ENCODE peak calls at places on chromosomes 16 and 17, in nine cellular contexts. J is BJ; Z is posterior cingulate gyrus; Q is stimulated activated CD8-positive, alpha-beta memory T cell treated with anti-CD3 and anti-CD28 coated beads, Interleukin-4, amount 100 ng/mL, for 1 hour; W is NCI-H1105; T is stimulated activated naive CD8-positive, alpha-beta T cell treated with anti-CD3 and anti-CD28 coated beads, Interleukin-15, Interleukin-2, amounts not matched to agents 100 U/mL and 50 U/mL, for 24 hours; N is omental fat pad; V is T-helper 1 cell; K is brain microvascular endothelial cell. E is an unnamed sample.

GRCh38 chr17:78173025-78173715 is 4.8 kb downstream of the SYNGR2 start:
- DNase-seq in J (no peak), Z (no peak), Q (no peak), W (no peak), T (no peak), N (no peak), V (no peak), K (no peak), E (no peak)

GRCh38 chr16:53142823-53143568 is 88.2 kb downstream of the CHD9 start:
- DNase-seq in J (no peak), Z (no peak), Q (no peak), W (no peak), T (no peak), N (no peak), V (no peak), K (no peak), E (no peak)

GRCh38 chr17:7234100-7235012 is at the start of gene DVL2:
- DNase-seq in J (peak), Z (peak), Q (peak), W (peak), T (peak), N (peak), V (peak), K (peak), E (peak)

GRCh38 chr16:86480444-86480843 is 29.9 kb upstream of the FOXF1 start:
- DNase-seq in J (no peak), Z (no peak), Q (no peak), W (no peak), T (no peak), N (no peak), V (no peak), K (no peak), E (no peak)

GRCh38 chr16:85200471-85201278 is 88.4 kb upstream of the CIBAR2 start:
- DNase-seq in J (no peak), Z (no peak), Q (no peak), W (no peak), T (no peak), N (no peak), V (no peak), K (no peak), E (no peak)

GRCh38 chr17:5077781-5078105 is 524 bp upstream of the ZFP3 start:
- DNase-seq in J (no peak), Z (no peak), Q (no peak), W (no peak), T (no peak), N (no peak), V (no peak), K (no peak), E (no peak)

GRCh38 chr16:74275031-74275636 is 21.5 kb upstream of the PSMD7 start:
- DNase-seq in J (no peak), Z (no peak), Q (no peak), W (no peak), T (no peak), N (no peak), V (no peak), K (no peak), E (peak)

GRCh38 chr16:81384006-81384405 is 60.6 kb upstream of the CMIP start:
- DNase-seq in J (no peak), Z (no peak), Q (no peak), W (no peak), T (no peak), N (no peak), V (no peak), K (no peak), E (no peak)

GRCh38 chr16:66426112-66427035 is 721 bp upstream of the BEAN1 start:
- DNase-seq in J (no peak), Z (no peak), Q (no peak), W (no peak), T (no peak), N (no peak), V (no peak), K (no peak), E (no peak)

GRCh38 chr16:48011888-48012658 is 143.7 kb downstream of the ABCC12 start:
- DNase-seq in J (no peak), Z (no peak), Q (no peak), W (no peak), T (no peak), N (no peak), V (no peak), K (no peak), E (peak)

GRCh38 chr17:42285346-42286050 is 2.8 kb upstream of the STAT5A start:
- DNase-seq in J (no peak), Z (no peak), Q (no peak), W (no peak), T (no peak), N (no peak), V (no peak), K (no peak), E (no peak)

GRCh38 chr16:55663770-55664677 is 8.2 kb downstream of the SLC6A2 start:
- DNase-seq in J (peak), Z (no peak), Q (no peak), W (no peak), T (no peak), N (no peak), V (no peak), K (no peak), E (no peak)

GRCh38 chr16:57367111-57367752 is 5.1 kb upstream of the CX3CL1 start:
- DNase-seq in J (no peak), Z (no peak), Q (no peak), W (no peak), T (no peak), N (no peak), V (no peak), K (no peak), E (no peak)

GRCh38 chr17:73261952-73262675 is 434 bp upstream of the CPSF4L start:
- DNase-seq in J (no peak), Z (peak), Q (no peak), W (no peak), T (no peak), N (no peak), V (no peak), K (no peak), E (no peak)

GRCh38 chr17:41002814-41003213 is 3.1 kb upstream of the KRTAP3-2 start:
- DNase-seq in J (no peak), Z (no peak), Q (no peak), W (no peak), T (no peak), N (no peak), V (no peak), K (no peak), E (peak)

GRCh38 chr17:18184143-18185007 is 747 bp downstream of the ALKBH5 start:
- DNase-seq in J (no peak), Z (peak), Q (peak), W (peak), T (peak), N (peak), V (peak), K (no peak), E (peak)

GRCh38 chr17:35947156-35947585 is 3.7 kb upstream of the LYZL6 start:
- DNase-seq in J (no peak), Z (no peak), Q (peak), W (peak), T (peak), N (no peak), V (peak), K (peak), E (peak)

GRCh38 chr16:56262148-56262878 is 71.0 kb downstream of the GNAO1 start:
- DNase-seq in J (no peak), Z (no peak), Q (peak), W (no peak), T (no peak), N (no peak), V (peak), K (no peak), E (no peak)

GRCh38 chr17:65049085-65049756 is 7.3 kb downstream of the GNA13 start:
- DNase-seq in J (no peak), Z (no peak), Q (no peak), W (no peak), T (no peak), N (no peak), V (no peak), K (no peak), E (peak)

GRCh38 chr16:81650982-81651562 is 128.0 kb upstream of the PLCG2 start:
- DNase-seq in J (no peak), Z (no peak), Q (no peak), W (peak), T (no peak), N (no peak), V (no peak), K (peak), E (no peak)

GRCh38 chr17:17104494-17104893 is 62.2 kb downstream of the MPRIP start:
- DNase-seq in J (no peak), Z (peak), Q (no peak), W (no peak), T (no peak), N (no peak), V (no peak), K (no peak), E (no peak)

GRCh38 chr16:17161034-17161433 is 309.7 kb downstream of the XYLT1 start:
- DNase-seq in J (no peak), Z (peak), Q (no peak), W (peak), T (no peak), N (no peak), V (no peak), K (no peak), E (no peak)

GRCh38 chr16:88196471-88197400 is 186.0 kb upstream of the ZNF469 start:
- DNase-seq in J (no peak), Z (no peak), Q (no peak), W (no peak), T (no peak), N (no peak), V (no peak), K (no peak), E (no peak)